ENCODE peak calls at places on chromosomes 5 and 9, in nine cellular contexts. Q is IMR-90, X is adrenal gland, H is tibial nerve, S is heart left ventricle, M is left lung, G is gastrocnemius medialis, O is spleen, Y is tibial artery. J is an unnamed sample.

GRCh38 chr5:135135530-135136201 is 101.6 kb upstream of the PITX1 start:
- DNase-seq in Q (peak; percentile 79), X (peak; percentile 79), H (peak; percentile 55), S (no peak), M (no peak), G (peak; percentile 32), O (no peak), Y (peak; percentile 61), J (peak; percentile 91)

GRCh38 chr5:159071382-159071781 is 28.3 kb downstream of the EBF1 start:
- DNase-seq in Q (no peak), X (no peak), H (no peak), S (no peak), M (no peak), G (no peak), O (no peak), Y (no peak), J (no peak)

GRCh38 chr9:97853056-97853843 is at the start of gene FOXE1:
- DNase-seq in Q (no peak), X (no peak), H (no peak), S (no peak), M (peak; percentile 78), G (no peak), O (no peak), Y (no peak), J (no peak)

GRCh38 chr9:121921444-121921843 is 171.7 kb downstream of the TTLL11 start:
- DNase-seq in Q (peak; percentile 31), X (no peak), H (no peak), S (no peak), M (no peak), G (no peak), O (no peak), Y (no peak), J (no peak)

GRCh38 chr5:178988436-178989220 is 6.5 kb downstream of the GRM6 start:
- DNase-seq in Q (no peak), X (no peak), H (no peak), S (no peak), M (peak; percentile 71), G (no peak), O (peak; percentile 51), Y (no peak), J (no peak)

GRCh38 chr9:123440256-123440655 is 84.3 kb downstream of the CRB2 start:
- DNase-seq in Q (no peak), X (no peak), H (no peak), S (no peak), M (no peak), G (no peak), O (peak; percentile 31), Y (no peak), J (no peak)

GRCh38 chr9:109319631-109320233 is 1.1 kb downstream of the EPB41L4B start:
- DNase-seq in Q (no peak), X (no peak), H (no peak), S (no peak), M (peak; percentile 79), G (no peak), O (no peak), Y (no peak), J (no peak)

GRCh38 chr9:133273819-133274218 is 1.2 kb downstream of the ABO start:
- DNase-seq in Q (no peak), X (no peak), H (no peak), S (no peak), M (no peak), G (no peak), O (no peak), Y (no peak), J (no peak)

GRCh38 chr5:54905942-54906537 is 79.4 kb downstream of the ESM1 start:
- DNase-seq in Q (peak; percentile 82), X (peak; percentile 39), H (peak; percentile 87), S (no peak), M (no peak), G (no peak), O (no peak), Y (peak; percentile 79), J (no peak)

GRCh38 chr9:137691648-137692357 is 73.0 kb downstream of the EHMT1 start:
- DNase-seq in Q (no peak), X (no peak), H (no peak), S (peak; percentile 69), M (peak; percentile 89), G (no peak), O (peak; percentile 89), Y (no peak), J (no peak)
- H3K4me1 ChIP-seq in Q (peaks cover 5% of the 10 kb centered on the region), X (no peaks in the 10 kb centered on the region), H (peaks cover 85% of the 10 kb centered on the region), S (peaks cover 17% of the 10 kb centered on the region), M (peaks cover 55% of the 10 kb centered on the region), G (peaks cover 41% of the 10 kb centered on the region), O (peaks cover 58% of the 10 kb centered on the region), Y (peaks cover 39% of the 10 kb centered on the region), J (peaks cover 3% of the 10 kb centered on the region)

DNA sequence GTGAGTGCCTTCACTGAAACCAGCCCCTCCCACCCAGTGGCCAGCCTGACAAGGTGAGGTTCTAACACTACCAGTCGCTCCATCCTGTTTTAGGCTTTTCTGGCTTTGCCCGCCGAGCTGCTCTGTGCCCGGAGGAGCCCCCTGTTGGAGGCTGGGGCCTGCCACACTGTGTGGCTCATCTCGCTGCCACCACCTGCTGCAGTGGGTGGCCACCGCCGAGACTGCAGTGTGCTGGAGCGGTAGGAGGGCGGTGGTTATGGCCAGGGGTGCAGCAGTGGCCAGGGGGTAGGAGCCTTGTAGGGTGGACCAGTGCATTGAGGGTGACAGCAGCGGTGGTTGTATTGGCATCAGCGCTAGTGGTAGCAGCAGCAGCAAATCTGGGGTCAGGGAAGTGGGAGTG is 74.7 kb upstream of the PCAT7 start:
- DNase-seq in Q (no peak), X (no peak), H (no peak), S (no peak), M (no peak), G (no peak), O (no peak), Y (no peak), J (no peak)
- H3K4me1 ChIP-seq in Q (no peaks in the 10 kb centered on the region), X (no peaks in the 10 kb centered on the region), H (no peaks in the 10 kb centered on the region), S (no peaks in the 10 kb centered on the region), M (no peaks in the 10 kb centered on the region), G (no peaks in the 10 kb centered on the region), O (no peaks in the 10 kb centered on the region), Y (no peaks in the 10 kb centered on the region), J (no peaks in the 10 kb centered on the region)

GRCh38 chr9:131700076-131700475 is 39.8 kb downstream of the RAPGEF1 start:
- DNase-seq in Q (no peak), X (no peak), H (no peak), S (no peak), M (no peak), G (no peak), O (no peak), Y (no peak), J (no peak)

GRCh38 chr9:131697097-131697496 is 42.8 kb downstream of the RAPGEF1 start:
- DNase-seq in Q (peak; percentile 61), X (peak; percentile 89), H (no peak), S (no peak), M (no peak), G (no peak), O (no peak), Y (peak; percentile 43), J (no peak)

GRCh38 chr9:131697908-131698714 is 41.8 kb downstream of the RAPGEF1 start:
- DNase-seq in Q (no peak), X (peak; percentile 45), H (peak; percentile 19), S (no peak), M (no peak), G (no peak), O (no peak), Y (peak; percentile 40), J (no peak)

GRCh38 chr9:131700765-131701433 is 39.0 kb downstream of the RAPGEF1 start:
- DNase-seq in Q (no peak), X (no peak), H (no peak), S (no peak), M (no peak), G (no peak), O (no peak), Y (no peak), J (no peak)

GRCh38 chr9:131698715-131699053 is 41.2 kb downstream of the RAPGEF1 start:
- DNase-seq in Q (no peak), X (no peak), H (no peak), S (no peak), M (no peak), G (no peak), O (no peak), Y (no peak), J (no peak)
- H3K4me1 ChIP-seq in Q (peaks cover 18% of the 10 kb centered on the region), X (peaks cover 15% of the 10 kb centered on the region), H (peaks cover 30% of the 10 kb centered on the region), S (peaks cover 44% of the 10 kb centered on the region), M (peaks cover 85% of the 10 kb centered on the region), G (peaks cover 84% of the 10 kb centered on the region), O (peaks cover 59% of the 10 kb centered on the region), Y (peaks cover 49% of the 10 kb centered on the region), J (peaks cover 15% of the 10 kb centered on the region)

DNA sequence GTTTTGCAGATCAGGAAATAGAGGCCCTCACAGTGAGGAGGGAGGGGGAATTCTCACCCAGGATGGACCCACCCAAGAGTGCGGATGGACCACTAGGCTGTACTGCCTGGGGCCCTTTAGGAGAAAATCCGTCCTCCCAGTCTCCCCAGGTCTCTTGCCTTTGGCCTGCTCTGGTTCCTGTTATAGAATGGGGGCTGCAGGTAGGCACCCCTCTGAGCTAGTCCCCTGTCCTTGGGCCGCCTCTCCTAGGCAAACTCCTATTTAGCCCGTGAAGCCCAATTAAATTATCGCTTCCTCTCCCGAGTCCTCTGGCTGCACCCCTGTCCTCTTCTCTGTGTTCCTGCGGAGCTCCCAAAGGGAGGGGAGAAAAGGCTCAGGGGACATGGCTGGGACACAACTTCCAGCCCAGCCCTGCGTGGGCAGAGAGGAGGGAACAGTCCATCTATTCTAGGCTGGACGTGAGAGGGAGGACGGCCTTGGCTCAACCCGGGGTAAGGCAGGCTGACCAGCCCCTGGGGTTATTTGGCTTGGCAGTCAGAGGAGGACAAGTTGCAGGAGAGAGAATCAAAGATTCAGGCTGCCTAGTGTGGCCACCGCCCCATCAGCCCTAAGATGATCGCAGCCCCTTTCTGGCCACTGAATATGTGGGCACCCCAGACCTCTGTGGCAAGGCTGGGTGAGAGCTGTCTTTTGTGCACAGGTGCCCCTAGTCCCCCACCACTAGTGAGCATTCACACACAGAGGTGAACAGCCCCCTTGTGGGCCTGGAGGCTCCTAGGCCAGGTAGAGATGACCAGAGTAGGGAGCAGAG is 134.2 kb downstream of the C9orf50 start:
- DNase-seq in Q (peak; percentile 57), X (peak; percentile 94), H (peak; percentile 81), S (peak; percentile 84), M (no peak), G (peak; percentile 69), O (no peak), Y (peak; percentile 97), J (no peak)
- H3K4me1 ChIP-seq in Q (peaks cover 70% of the 10 kb centered on the region), X (peaks cover 87% of the 10 kb centered on the region), H (peaks cover 94% of the 10 kb centered on the region), S (peaks cover 65% of the 10 kb centered on the region), M (peaks cover 93% of the 10 kb centered on the region), G (peaks cover 54% of the 10 kb centered on the region), O (peaks cover 45% of the 10 kb centered on the region), Y (peaks cover 83% of the 10 kb centered on the region), J (peaks cover 34% of the 10 kb centered on the region)

GRCh38 chr5:150184990-150185952 is 4.6 kb upstream of the SLC6A7 start:
- DNase-seq in Q (no peak), X (no peak), H (no peak), S (no peak), M (peak; percentile 30), G (no peak), O (no peak), Y (no peak), J (no peak)
- H3K4me1 ChIP-seq in Q (peaks cover 2% of the 10 kb centered on the region), X (no peaks in the 10 kb centered on the region), H (peaks cover 23% of the 10 kb centered on the region), S (peaks cover 23% of the 10 kb centered on the region), M (peaks cover 16% of the 10 kb centered on the region), G (peaks cover 29% of the 10 kb centered on the region), O (no peaks in the 10 kb centered on the region), Y (peaks cover 37% of the 10 kb centered on the region), J (no peaks in the 10 kb centered on the region)

GRCh38 chr5:175655411-175655810 is 2.5 kb upstream of the HRH2 start:
- DNase-seq in Q (no peak), X (no peak), H (no peak), S (no peak), M (no peak), G (no peak), O (no peak), Y (no peak), J (no peak)
- H3K4me1 ChIP-seq in Q (no peaks in the 10 kb centered on the region), X (no peaks in the 10 kb centered on the region), H (peaks cover 14% of the 10 kb centered on the region), S (peaks cover 3% of the 10 kb centered on the region), M (peaks cover 89% of the 10 kb centered on the region), G (no peaks in the 10 kb centered on the region), O (peaks cover 11% of the 10 kb centered on the region), Y (peaks cover 27% of the 10 kb centered on the region), J (no peaks in the 10 kb centered on the region)

J was measured in RWPE2.